ENCODE peak calls at places on chromosome 2, in four cellular contexts. N is stomach, D is glutamatergic neuron, T is T-helper 1 cell. P is an unnamed sample.

GRCh38 chr2:48213646-48214045 is 307.3 kb upstream of the FBXO11 start:
- DNase-seq in N (no peak), D (no peak), T (no peak), P (no peak)

GRCh38 chr2:214481204-214481603 is 70.3 kb downstream of the VWC2L start:
- DNase-seq in N (no peak), D (no peak), T (no peak), P (no peak)

GRCh38 chr2:10162586-10163497 is 40.3 kb downstream of the RRM2 start:
- DNase-seq in N (no peak), D (peak), T (no peak), P (no peak)

GRCh38 chr2:60822987-60823386 is 58.4 kb upstream of the REL start:
- DNase-seq in N (no peak), D (no peak), T (no peak), P (no peak)

GRCh38 chr2:95279435-95280035 is 5.3 kb downstream of the PROM2 start:
- DNase-seq in N (no peak), D (peak), T (no peak), P (no peak)

GRCh38 chr2:6301426-6301825 is 564.3 kb downstream of the CMPK2 start:
- DNase-seq in N (no peak), D (no peak), T (no peak), P (no peak)

GRCh38 chr2:26758790-26759321 is 5.2 kb upstream of the SLC35F6 start:
- DNase-seq in N (no peak), D (no peak), T (no peak), P (no peak)

GRCh38 chr2:54191361-54192130 is 64.5 kb downstream of the TSPYL6 start:
- DNase-seq in N (no peak), D (no peak), T (no peak), P (no peak)

P was measured in GM20000.